ENCODE peak calls at places on chromosomes 12 and 14, in seven cellular contexts. J is iris pigment epithelial cell; Z is GM10248; G is stimulated activated CD8-positive, alpha-beta memory T cell treated with anti-CD3 and anti-CD28 coated beads, Interleukin-7, amount 100 ng/mL, for 1 hour; T is kidney tubule cell; Q is uterus; K is amniotic epithelial cell. I is an unnamed sample.

GRCh38 chr12:69698054-69698453 is 1.0 kb downstream of the BEST3 start:
- DNase-seq in J (no peak), Z (no peak), G (no peak), T (no peak), Q (no peak), K (peak), I (no peak)

GRCh38 chr14:61963926-61964325 is 201.7 kb downstream of the SNAPC1 start:
- DNase-seq in J (peak), Z (no peak), G (no peak), T (no peak), Q (no peak), K (no peak), I (no peak)

GRCh38 chr14:90676859-90677258 is 139.4 kb downstream of the TTC7B start:
- DNase-seq in J (peak), Z (no peak), G (no peak), T (no peak), Q (peak), K (peak), I (no peak)

GRCh38 chr12:27333311-27334009 is 824 bp downstream of the BMAL2 start:
- DNase-seq in J (no peak), Z (peak), G (no peak), T (peak), Q (no peak), K (no peak), I (peak)

GRCh38 chr12:3446653-3447270 is 44.2 kb upstream of the PRMT8 start:
- DNase-seq in J (no peak), Z (no peak), G (no peak), T (no peak), Q (no peak), K (no peak), I (no peak)

GRCh38 chr12:120669055-120669828 is 17.7 kb upstream of the MLEC start:
- DNase-seq in J (peak), Z (no peak), G (no peak), T (peak), Q (no peak), K (peak), I (peak)

GRCh38 chr14:79318371-79318770 is 892.9 kb downstream of the DIO2 start:
- DNase-seq in J (no peak), Z (no peak), G (no peak), T (no peak), Q (no peak), K (peak), I (no peak)

GRCh38 chr12:124804011-124804621 is 59.5 kb downstream of the SCARB1 start:
- DNase-seq in J (peak), Z (no peak), G (no peak), T (peak), Q (no peak), K (peak), I (no peak)

GRCh38 chr12:123938679-123939480 is 33.8 kb downstream of the CCDC92 start:
- DNase-seq in J (no peak), Z (no peak), G (no peak), T (no peak), Q (no peak), K (no peak), I (no peak)

GRCh38 chr12:105562727-105563072 is 232.2 kb downstream of the C12orf75 start:
- DNase-seq in J (no peak), Z (no peak), G (no peak), T (no peak), Q (no peak), K (no peak), I (no peak)

GRCh38 chr14:35161231-35161630 is 38.9 kb downstream of the PRORP start:
- DNase-seq in J (peak), Z (no peak), G (no peak), T (peak), Q (no peak), K (no peak), I (no peak)

GRCh38 chr12:51777457-51777856 is 71.1 kb downstream of the FIGNL2 start:
- DNase-seq in J (no peak), Z (no peak), G (no peak), T (no peak), Q (no peak), K (no peak), I (no peak)

GRCh38 chr12:89344043-89344861 is 8.0 kb downstream of the DUSP6 start:
- DNase-seq in J (no peak), Z (no peak), G (no peak), T (no peak), Q (no peak), K (no peak), I (no peak)

GRCh38 chr14:74605531-74606223 is 6.4 kb downstream of the LTBP2 start:
- DNase-seq in J (no peak), Z (no peak), G (no peak), T (no peak), Q (no peak), K (no peak), I (no peak)